ENCODE peak calls at places on chromosomes 2 and 18, in four cellular contexts. U is HepG2, H is K562, C is WTC11. J is an unnamed sample.

GRCh38 chr18:75844102-75844604 is 416.6 kb upstream of the SMIM21 start:
- DNase-seq in C (no peak), U (no peak), H (no peak), J (no peak)

GRCh38 chr2:228048838-228049490 is 132.5 kb downstream of the SPHKAP start:
- DNase-seq in U (peak), C (peak), H (peak), J (peak)

GRCh38 chr2:12931211-12931844 is 214.6 kb downstream of the TRIB2 start:
- DNase-seq in C (no peak), H (no peak), U (peak), J (peak)

GRCh38 chr2:26623541-26624497 is 17.3 kb downstream of the CIB4 start:
- DNase-seq in U (no peak), C (no peak), H (peak), J (no peak)

GRCh38 chr2:172484253-172484652 is 56.9 kb downstream of the ITGA6 start:
- DNase-seq in U (peak), C (no peak), H (no peak), J (peak)

GRCh38 chr2:152375174-152375573 is 40.2 kb downstream of the FMNL2 start:
- DNase-seq in H (no peak), C (no peak), U (no peak), J (no peak)

GRCh38 chr2:238786792-238787490 is 60.9 kb upstream of the TWIST2 start:
- DNase-seq in H (no peak), U (no peak), C (no peak), J (no peak)

GRCh38 chr2:174840436-174840835 is 76.2 kb upstream of the CHRNA1 start:
- DNase-seq in H (no peak), U (no peak), C (no peak), J (no peak)

GRCh38 chr2:190235101-190235500 is 84.5 kb downstream of the HIBCH start:
- DNase-seq in C (no peak), H (no peak), U (no peak), J (no peak)

GRCh38 chr2:148885209-148885608 is 10.2 kb downstream of the KIF5C start:
- DNase-seq in U (no peak), H (no peak), C (no peak), J (no peak)

GRCh38 chr2:71558300-71559051 is 105.1 kb downstream of the DYSF start:
- DNase-seq in C (no peak), H (no peak), U (no peak), J (no peak)

GRCh38 chr2:148058641-148059040 is 37.8 kb downstream of the MBD5 start:
- DNase-seq in H (no peak), U (no peak), C (no peak), J (no peak)

GRCh38 chr2:226909131-226909530 is 73.3 kb downstream of the RHBDD1 start:
- DNase-seq in H (no peak), U (no peak), C (no peak), J (no peak)

GRCh38 chr2:200302940-200303727 is 3.4 kb upstream of the SPATS2L start:
- DNase-seq in H (no peak), U (peak), C (no peak), J (no peak)

GRCh38 chr2:159226608-159227007 is 59.9 kb downstream of the WDSUB1 start:
- DNase-seq in H (no peak), C (no peak), U (no peak), J (no peak)

GRCh38 chr2:227697013-227697412 is 20.8 kb downstream of the SLC19A3 start:
- DNase-seq in C (no peak), H (no peak), U (no peak), J (no peak)

GRCh38 chr18:36622610-36623009 is 206.2 kb downstream of the TPGS2 start:
- DNase-seq in H (no peak), C (no peak), U (no peak), J (no peak)

GRCh38 chr2:16249269-16250055 is 309.1 kb downstream of the MYCN start:
- DNase-seq in H (no peak), U (no peak), C (no peak), J (no peak)

GRCh38 chr2:165699931-165700330 is 94.1 kb downstream of the GALNT3 start:
- DNase-seq in H (no peak), C (no peak), U (no peak), J (no peak)

GRCh38 chr2:67346718-67347407 is 50.3 kb upstream of the ETAA1 start:
- DNase-seq in C (no peak), H (no peak), U (no peak), J (no peak)

GRCh38 chr2:239466046-239466754 is 65.4 kb upstream of the HDAC4 start:
- DNase-seq in C (no peak), U (no peak), H (no peak), J (no peak)

GRCh38 chr2:54572636-54573531 is 116.8 kb downstream of the SPTBN1 start:
- DNase-seq in C (no peak), H (peak), U (no peak), J (no peak)

GRCh38 chr2:71889991-71890684 is 257.5 kb downstream of the CYP26B1 start:
- DNase-seq in U (no peak), H (no peak), C (no peak), J (no peak)

GRCh38 chr18:37270046-37270665 is 295.4 kb downstream of the CELF4 start:
- DNase-seq in U (peak), H (peak), C (peak), J (peak)

GRCh38 chr2:138964413-138964812 is 184.2 kb upstream of the NXPH2 start:
- DNase-seq in U (no peak), C (no peak), H (no peak), J (no peak)

GRCh38 chr2:207258191-207258991 is 92.6 kb upstream of the KLF7 start:
- DNase-seq in C (no peak), H (no peak), U (no peak), J (no peak)

GRCh38 chr18:9825571-9826073 is 60.2 kb upstream of the TXNDC2 start:
- DNase-seq in H (peak), U (peak), C (no peak), J (no peak)

GRCh38 chr2:74835831-74836674 is 2.1 kb downstream of the HK2 start:
- DNase-seq in U (peak), C (no peak), H (peak), J (peak)

GRCh38 chr18:35936951-35937350 is 35.5 kb upstream of the RMP24 start:
- DNase-seq in C (no peak), U (no peak), H (no peak), J (no peak)

GRCh38 chr2:120875431-120875830 is 139.8 kb downstream of the GLI2 start:
- DNase-seq in H (no peak), C (no peak), U (no peak), J (no peak)

GRCh38 chr18:69945220-69946114 is 2.2 kb downstream of the CD226 start:
- DNase-seq in C (no peak), U (no peak), H (no peak), J (no peak)

GRCh38 chr2:113891265-113891959 is 1.5 kb downstream of the ACTR3 start:
- DNase-seq in U (no peak), H (no peak), C (no peak), J (no peak)

GRCh38 chr2:173750332-173750731 is 214.8 kb downstream of the SP3 start:
- DNase-seq in C (no peak), U (no peak), H (no peak), J (peak)

GRCh38 chr18:30583768-30584167 is 458.8 kb downstream of the DSC3 start:
- DNase-seq in H (no peak), U (no peak), C (no peak), J (no peak)

GRCh38 chr2:224734949-224735348 is 18.8 kb upstream of the CCDC195 start:
- DNase-seq in H (no peak), U (no peak), C (no peak), J (no peak)

GRCh38 chr2:120579916-120580685 is 155.6 kb upstream of the GLI2 start:
- DNase-seq in C (no peak), H (no peak), U (no peak), J (no peak)

GRCh38 chr18:21703241-21703820 is 1.2 kb downstream of the ABHD3 start:
- DNase-seq in H (peak), U (no peak), C (peak), J (peak)

GRCh38 chr18:57437782-57438668 is 2.9 kb downstream of the ONECUT2 start:
- DNase-seq in C (peak), H (no peak), U (peak), J (peak)

DNA sequence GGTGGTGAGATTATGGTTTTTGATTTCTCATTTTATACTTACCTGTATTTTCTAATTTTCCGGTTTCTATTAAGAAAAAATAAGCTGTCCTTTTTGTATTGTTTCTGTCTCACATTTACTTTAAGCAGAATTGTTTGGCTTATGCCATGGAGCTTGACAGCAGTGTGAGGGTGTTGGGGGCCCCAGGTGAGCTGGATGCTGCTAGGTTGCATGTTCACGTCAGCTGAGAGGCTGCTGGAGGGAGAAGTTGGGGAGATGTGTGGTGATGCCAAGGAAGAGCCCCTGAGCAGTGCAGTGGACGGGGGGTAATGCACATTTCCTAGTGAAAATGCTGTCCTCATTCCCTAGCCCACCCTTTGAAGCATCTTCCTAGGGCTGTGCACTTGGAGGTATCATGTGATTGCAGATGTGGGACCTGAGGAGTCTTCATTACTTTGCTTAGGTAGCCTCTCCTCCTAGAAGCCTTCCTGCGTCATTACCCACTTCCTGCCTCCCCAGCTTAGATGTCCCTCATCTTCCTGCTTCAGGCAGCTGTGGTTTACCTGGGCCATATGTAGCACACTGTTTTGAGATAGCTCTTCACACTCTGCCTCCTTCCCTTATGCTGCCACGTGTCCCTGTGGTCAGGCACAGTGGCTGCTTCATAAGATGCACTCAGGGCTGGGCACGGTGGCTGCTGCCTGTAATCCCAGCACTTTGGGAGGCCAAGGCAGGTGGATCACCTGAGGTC is 16.2 kb downstream of the ATG16L1 start:
- DNase-seq in C (no peak), U (no peak), H (no peak), J (no peak)
- TF ChIP-seq ELF4 in C (no peak), U (no peak), H (no peak), J (no peak)

GRCh38 chr18:32696376-32696775 is 76.4 kb downstream of the KLHL14 start:
- DNase-seq in C (no peak), U (no peak), H (no peak), J (no peak)
- TF ChIP-seq ELF4 in C (no peak), U (no peak), H (no peak), J (no peak)

GRCh38 chr2:20451346-20451745 is 4.5 kb downstream of the RHOB start:
- DNase-seq in U (no peak), C (no peak), H (no peak), J (no peak)

GRCh38 chr2:20448246-20449046 is 1.6 kb downstream of the RHOB start:
- DNase-seq in U (no peak), H (no peak), C (peak), J (peak)

GRCh38 chr2:20451761-20452499 is 5.1 kb downstream of the RHOB start:
- DNase-seq in C (no peak), H (no peak), U (no peak), J (no peak)

GRCh38 chr2:20449501-20450200 is 2.8 kb downstream of the RHOB start:
- DNase-seq in H (no peak), C (no peak), U (peak), J (no peak)

DNA sequence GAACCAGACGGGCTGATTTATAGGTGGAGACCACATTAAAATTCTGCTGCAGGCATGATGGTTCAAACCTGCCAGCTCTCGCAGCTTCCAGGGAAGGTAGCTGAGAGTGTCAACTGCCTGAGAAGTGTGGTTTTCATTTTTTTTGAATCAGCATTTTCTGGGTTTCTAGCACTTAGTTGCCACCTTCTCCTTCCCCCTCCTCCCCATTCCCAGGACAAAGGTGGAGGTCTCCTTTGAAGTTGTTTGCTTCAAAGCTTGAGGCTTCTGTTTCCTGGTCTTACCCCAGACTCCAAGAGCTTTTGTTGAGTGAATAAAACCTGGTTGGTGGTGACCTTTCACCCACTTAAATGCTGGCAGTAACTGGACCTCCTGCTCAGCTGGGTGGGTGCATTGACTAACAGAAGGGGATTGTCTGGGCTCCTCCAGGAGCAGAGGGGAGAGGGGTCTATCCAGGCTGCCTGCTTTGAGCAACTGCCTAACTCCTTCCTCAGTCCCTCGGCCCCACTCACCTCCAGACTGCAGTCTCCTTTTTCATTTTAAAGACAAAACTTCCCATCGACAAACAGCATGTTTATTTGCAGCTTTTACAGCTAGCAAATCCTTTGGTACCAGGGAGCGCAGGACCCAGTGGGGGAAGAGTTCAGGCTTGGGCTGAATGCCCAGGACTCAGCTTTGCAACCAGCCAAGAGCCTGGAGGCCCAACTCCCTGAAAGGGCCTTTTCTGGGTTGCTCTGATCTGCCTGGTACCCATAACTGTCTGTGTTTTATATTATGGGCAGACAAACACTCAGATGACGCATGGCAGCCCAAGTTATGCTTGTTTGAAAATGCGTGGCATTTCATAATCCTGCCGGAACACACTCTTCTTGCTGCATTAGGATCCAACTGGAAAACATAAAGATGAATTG is 3.6 kb downstream of the RHOB start:
- DNase-seq in U (peak), C (peak), H (no peak), J (no peak)
- TF ChIP-seq ELF4 in U (no peak), C (no peak), H (no peak), J (no peak)

GRCh38 chr2:222861411-222862067 is 703 bp downstream of the ACSL3 start:
- DNase-seq in U (no peak), C (peak), H (peak), J (peak)
- TF ChIP-seq ELF4 in U (no peak), C (no peak), H (no peak), J (no peak)

DNA sequence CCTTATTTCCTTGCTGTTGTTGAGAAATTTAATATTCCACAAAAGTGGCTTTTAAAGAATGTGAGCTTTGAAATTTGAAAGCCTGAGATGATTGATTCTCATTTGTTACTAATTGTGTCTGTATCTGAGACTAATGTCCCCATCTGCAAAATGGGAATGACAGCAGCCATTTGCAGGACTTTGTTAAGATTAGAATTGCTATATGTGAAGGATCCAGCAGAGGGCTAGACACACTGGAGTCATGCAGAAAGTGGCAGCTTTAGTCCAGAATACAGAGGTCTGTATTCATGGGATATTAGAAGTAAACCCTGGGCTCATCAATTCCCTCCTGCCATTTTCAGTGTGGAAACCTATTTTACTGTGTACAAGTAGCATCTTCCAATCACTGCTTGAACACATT is 296.5 kb upstream of the GYPC start:
- DNase-seq in U (no peak), C (no peak), H (no peak), J (peak)
- TF ChIP-seq ELF4 in U (no peak), C (no peak), H (no peak), J (no peak)

GRCh38 chr2:231928481-231928880 is 2.3 kb upstream of the NPPC start:
- DNase-seq in U (peak), H (no peak), C (no peak), J (peak)

GRCh38 chr2:231928901-231929725 is 2.9 kb upstream of the NPPC start:
- DNase-seq in U (no peak), H (no peak), C (no peak), J (no peak)

GRCh38 chr2:231930601-231931281 is 4.5 kb upstream of the NPPC start:
- DNase-seq in U (no peak), C (no peak), H (no peak), J (no peak)

GRCh38 chr2:231931481-231931915 is 5.3 kb upstream of the NPPC start:
- DNase-seq in C (no peak), H (no peak), U (no peak), J (no peak)

GRCh38 chr2:231929961-231930600 is 3.9 kb upstream of the NPPC start:
- DNase-seq in H (peak), C (peak), U (no peak), J (peak)
- TF ChIP-seq ELF4 in H (no peak), C (no peak), U (no peak), J (no peak)

DNA sequence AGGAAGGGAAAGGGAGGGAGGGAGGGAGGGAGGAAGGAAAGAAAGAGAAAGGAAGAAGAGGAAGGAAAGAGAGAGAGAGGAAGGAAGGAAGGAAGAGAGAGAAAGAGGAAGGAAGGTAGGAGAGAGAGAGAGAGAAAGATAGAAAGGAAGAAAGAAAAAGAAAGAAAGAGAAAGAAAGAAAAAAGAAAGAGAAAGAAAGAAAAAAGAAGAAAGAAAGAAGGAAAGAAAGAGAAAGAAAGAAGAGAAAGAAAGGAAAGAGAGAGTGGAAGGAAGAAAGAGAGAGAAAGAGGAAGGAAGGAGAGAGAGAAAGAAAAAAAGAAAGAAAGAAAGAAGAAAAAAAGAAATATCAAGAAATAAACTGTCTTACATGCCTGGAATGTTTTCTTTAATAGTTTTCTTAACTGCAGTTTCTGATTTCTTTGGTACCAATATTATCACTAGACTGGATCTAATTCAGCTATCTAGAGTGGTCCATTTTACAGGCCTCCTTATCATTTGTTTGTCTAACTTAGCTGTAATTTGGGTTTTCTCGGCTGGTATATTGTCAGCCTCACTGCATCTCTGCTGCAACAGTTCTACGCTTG is 59.6 kb upstream of the MBOAT2 start:
- DNase-seq in C (no peak), H (no peak), U (no peak), J (no peak)
- TF ChIP-seq ELF4 in C (no peak), H (no peak), U (no peak), J (no peak)

GRCh38 chr2:37355735-37356134 is 11.3 kb downstream of the QPCT start:
- DNase-seq in H (no peak), U (no peak), C (no peak), J (no peak)
- TF ChIP-seq ELF4 in H (no peak), U (no peak), C (no peak), J (no peak)